ENCODE peak calls at places on chromosomes 6 and 20, in eight cellular contexts. V is endothelial cell; X is OCI-M1; W is Panc1; L is uterus; T is HFF-Myc; N is astrocyte of the spinal cord; H is CD8-positive, alpha-beta T cell. A is an unnamed sample.

GRCh38 chr20:61185841-61186601 is 66.0 kb upstream of the CDH4 start:
- DNase-seq in V (no peak), T (peak; percentile 87), H (no peak), N (peak; percentile 94), W (no peak), X (no peak), L (no peak), A (no peak)

GRCh38 chr6:43856005-43856765 is 86.2 kb downstream of the VEGFA start:
- DNase-seq in W (no peak), V (peak; percentile 52), N (peak; percentile 36), X (peak; percentile 75), T (no peak), H (no peak), L (no peak), A (peak; percentile 84)

GRCh38 chr6:149761438-149761837 is 11.9 kb downstream of the PCMT1 start:
- DNase-seq in W (no peak), N (no peak), X (peak; percentile 88), H (no peak), L (no peak), T (no peak), V (no peak), A (no peak)

GRCh38 chr6:18211338-18211737 is 53.0 kb downstream of the DEK start:
- DNase-seq in H (no peak), X (no peak), T (no peak), V (no peak), L (no peak), N (no peak), W (no peak), A (no peak)

GRCh38 chr20:61619751-61620150 is 367.7 kb downstream of the CDH4 start:
- DNase-seq in T (no peak), V (no peak), W (no peak), H (no peak), N (no peak), L (no peak), X (no peak), A (no peak)

GRCh38 chr20:19289451-19289850 is 77.0 kb downstream of the SLC24A3 start:
- DNase-seq in X (no peak), N (no peak), H (no peak), T (no peak), V (no peak), W (no peak), L (no peak), A (no peak)

GRCh38 chr6:107716688-107717089 is 107.4 kb downstream of the SCML4 start:
- DNase-seq in W (no peak), X (peak; percentile 86), H (peak; percentile 76), N (no peak), V (no peak), T (no peak), L (no peak), A (peak; percentile 28)

GRCh38 chr20:37902504-37903313 is at the start of gene VSTM2L:
- DNase-seq in X (no peak), V (peak; percentile 42), N (peak; percentile 73), H (no peak), W (no peak), L (peak; percentile 26), T (no peak), A (peak; percentile 36)

GRCh38 chr20:47815866-47816265 is 30.6 kb upstream of the SULF2 start:
- DNase-seq in L (no peak), H (no peak), X (no peak), V (no peak), N (no peak), W (no peak), T (no peak), A (no peak)

GRCh38 chr20:40692240-40693011 is 3.4 kb upstream of the MAFB start:
- DNase-seq in H (no peak), V (no peak), N (no peak), W (no peak), T (no peak), L (no peak), X (no peak), A (no peak)

GRCh38 chr20:32574296-32575226 is 10.6 kb downstream of the NOL4L start:
- DNase-seq in H (no peak), T (peak; percentile 31), W (no peak), X (peak; percentile 51), L (peak; percentile 54), N (peak; percentile 93), V (no peak), A (no peak)